ENCODE peak calls at places on chromosome 18, in six cellular contexts. W is GM23248, A is MM.1S, Q is hepatocyte, P is PC-9, Z is HCT116. V is an unnamed sample. For H3K9me2 and H3K4me1, the result is how much of the 10 kb centered on the place peaks cover.

GRCh38 chr18:67132919-67133318 is 383.6 kb downstream of the DSEL start:
- DNase-seq in W (no peak), A (no peak), Q (no peak), P (no peak), Z (no peak), V (no peak)

GRCh38 chr18:23612434-23613090 is 26.3 kb upstream of the NPC1 start:
- DNase-seq in W (no peak), A (no peak), Q (peak), P (peak), Z (no peak), V (no peak)

GRCh38 chr18:3664563-3665178 is 214.7 kb downstream of the TGIF1 start:
- DNase-seq in W (peak), A (no peak), Q (peak), P (no peak), Z (no peak), V (no peak)

GRCh38 chr18:43869451-43870008 is 592.2 kb upstream of the SYT4 start:
- DNase-seq in W (peak), A (no peak), Q (no peak), P (no peak), Z (no peak), V (no peak)

GRCh38 chr18:37341016-37341415 is 224.6 kb downstream of the CELF4 start:
- DNase-seq in W (peak), A (no peak), Q (no peak), P (no peak), Z (no peak), V (no peak)

GRCh38 chr18:59646228-59646945 is 50.8 kb downstream of the CCBE1 start:
- DNase-seq in W (peak), A (no peak), Q (no peak), P (no peak), Z (no peak), V (no peak)

GRCh38 chr18:22031581-22031980 is 137.8 kb upstream of the GATA6 start:
- DNase-seq in W (peak), A (no peak), Q (peak), P (no peak), Z (no peak), V (peak)

GRCh38 chr18:61085751-61086150 is 247.5 kb upstream of the CDH20 start:
- DNase-seq in W (no peak), A (no peak), Q (no peak), P (no peak), Z (no peak), V (no peak)

GRCh38 chr18:45590060-45590537 is 25.2 kb upstream of the SLC14A2 start:
- DNase-seq in W (peak), A (no peak), Q (peak), P (no peak), Z (no peak), V (peak)

GRCh38 chr18:59623456-59624383 is 73.5 kb downstream of the CCBE1 start:
- DNase-seq in W (peak), A (no peak), Q (no peak), P (no peak), Z (no peak), V (peak)

GRCh38 chr18:77668219-77668618 is 418.6 kb downstream of the GALR1 start:
- DNase-seq in W (no peak), A (no peak), Q (no peak), P (no peak), Z (no peak), V (no peak)

GRCh38 chr18:59769105-59769865 is 72.1 kb upstream of the CCBE1 start:
- DNase-seq in W (peak), A (no peak), Q (no peak), P (no peak), Z (no peak), V (no peak)

GRCh38 chr18:29644276-29644675 is 1398.3 kb downstream of the DSC3 start:
- DNase-seq in W (peak), A (no peak), Q (no peak), P (no peak), Z (peak), V (peak)

GRCh38 chr18:42950732-42951131 is 164.8 kb downstream of the RIT2 start:
- DNase-seq in W (no peak), A (peak), Q (no peak), P (no peak), Z (no peak), V (no peak)

GRCh38 chr18:58728719-58729118 is 57.5 kb downstream of the MALT1 start:
- DNase-seq in W (no peak), A (no peak), Q (no peak), P (no peak), Z (no peak), V (no peak)

GRCh38 chr18:34929336-34929780 is 111.9 kb upstream of the MAPRE2 start:
- DNase-seq in W (peak), A (no peak), Q (peak), P (peak), Z (peak), V (peak)

GRCh38 chr18:54223568-54224241 is 764 bp downstream of the MBD2 start:
- DNase-seq in W (peak), A (peak), Q (peak), P (peak), Z (peak), V (peak)

GRCh38 chr18:76461692-76462325 is 33.2 kb downstream of the ZNF516 start:
- DNase-seq in W (no peak), A (no peak), Q (no peak), P (no peak), Z (no peak), V (no peak)

GRCh38 chr18:21439453-21439852 is 161.1 kb downstream of the ESCO1 start:
- DNase-seq in W (peak), A (no peak), Q (peak), P (peak), Z (no peak), V (peak)

GRCh38 chr18:68839701-68840100 is 41.8 kb downstream of the CCDC102B start:
- DNase-seq in W (peak), A (no peak), Q (no peak), P (no peak), Z (no peak), V (no peak)

GRCh38 chr18:66575263-66575662 is 28.6 kb downstream of the CDH19 start:
- DNase-seq in W (no peak), A (no peak), Q (no peak), P (no peak), Z (no peak), V (no peak)

GRCh38 chr18:78777992-78778391 is 201.6 kb upstream of the SALL3 start:
- DNase-seq in W (no peak), A (no peak), Q (no peak), P (no peak), Z (no peak), V (no peak)

GRCh38 chr18:34494359-34494696 is 215.8 kb upstream of the DTNA start:
- DNase-seq in W (no peak), A (no peak), Q (no peak), P (no peak), Z (no peak), V (no peak)

GRCh38 chr18:5294113-5294617 is 1.4 kb downstream of the ZBTB14 start:
- DNase-seq in W (peak), A (no peak), Q (peak), P (no peak), Z (no peak), V (no peak)

GRCh38 chr18:8948471-8949149 is 153.9 kb upstream of the NDUFV2 start:
- DNase-seq in W (peak), A (no peak), Q (peak), P (peak), Z (no peak), V (peak)

GRCh38 chr18:45359275-45360009 is 255.8 kb upstream of the SLC14A2 start:
- DNase-seq in W (no peak), A (no peak), Q (peak), P (peak), Z (no peak), V (no peak)

GRCh38 chr18:13217971-13218375 is 587 bp upstream of the LDLRAD4 start:
- DNase-seq in W (no peak), A (no peak), Q (no peak), P (no peak), Z (no peak), V (no peak)

GRCh38 chr18:13220326-13220991 is 1.9 kb downstream of the LDLRAD4 start:
- DNase-seq in W (no peak), A (no peak), Q (peak), P (no peak), Z (no peak), V (no peak)

GRCh38 chr18:13218376-13219011 is at the start of gene LDLRAD4:
- DNase-seq in W (peak), A (no peak), Q (peak), P (no peak), Z (no peak), V (no peak)

GRCh38 chr18:13219576-13219975 is 1.0 kb downstream of the LDLRAD4 start:
- DNase-seq in W (no peak), A (no peak), Q (no peak), P (no peak), Z (no peak), V (no peak)

GRCh38 chr18:13219012-13219396 is 444 bp downstream of the LDLRAD4 start:
- DNase-seq in W (no peak), A (no peak), Q (no peak), P (no peak), Z (no peak), V (no peak)
- TF ChIP-seq EZH2 in W (peak), A (no peak), Q (no peak), P (no peak), Z (no peak), V (peak)

GRCh38 chr18:10442551-10442971 is 11.9 kb upstream of the APCDD1 start:
- DNase-seq in W (no peak), A (no peak), Q (no peak), P (no peak), Z (no peak), V (no peak)
- H3K9me2 ChIP-seq in W (under half), A (under half), Q (under half), P (under half), Z (under half), V (under half)

DNA sequence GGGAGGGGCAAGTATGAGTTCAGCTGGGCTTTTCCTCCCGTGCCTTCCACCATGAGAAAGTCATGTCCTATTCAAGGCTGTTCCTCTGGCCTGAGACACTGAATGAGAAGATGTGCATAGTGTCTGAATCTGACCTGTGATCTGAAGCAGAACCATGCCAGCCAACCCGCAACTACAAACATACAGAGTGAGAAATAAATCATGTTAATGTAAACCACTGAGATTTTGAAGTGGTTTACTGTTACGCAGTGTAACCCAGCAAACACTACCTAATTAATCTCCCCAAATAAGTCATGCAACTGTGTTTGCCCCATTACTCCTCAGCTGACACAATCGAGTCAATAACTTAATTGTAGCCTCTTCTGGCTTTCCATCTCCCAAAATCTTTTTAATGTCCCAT is 49.2 kb downstream of the METTL4 start:
- DNase-seq in W (no peak), A (no peak), Q (no peak), P (no peak), Z (no peak), V (no peak)
- H3K4me1 ChIP-seq in W (under half), A (under half), Q (under half), P (under half), Z (under half), V (under half)

GRCh38 chr18:48135436-48135966 is 205.0 kb upstream of the SMAD2 start:
- DNase-seq in W (no peak), A (no peak), Q (no peak), P (no peak), Z (no peak), V (no peak)

GRCh38 chr18:48136544-48137353 is 206.3 kb upstream of the SMAD2 start:
- DNase-seq in W (peak), A (no peak), Q (peak), P (no peak), Z (no peak), V (no peak)

GRCh38 chr18:48134609-48135008 is 204.2 kb upstream of the SMAD2 start:
- DNase-seq in W (no peak), A (no peak), Q (no peak), P (no peak), Z (no peak), V (no peak)

GRCh38 chr18:48137354-48138208 is 207.1 kb upstream of the SMAD2 start:
- DNase-seq in W (no peak), A (no peak), Q (no peak), P (no peak), Z (no peak), V (peak)

GRCh38 chr18:48136051-48136543 is 205.6 kb upstream of the SMAD2 start:
- DNase-seq in W (no peak), A (no peak), Q (no peak), P (no peak), Z (no peak), V (no peak)
- TF ChIP-seq EZH2 in W (peak), A (no peak), Q (peak), P (no peak), Z (no peak), V (no peak)

GRCh38 chr18:62715439-62715792 is at the start of gene PHLPP1:
- DNase-seq in W (no peak), A (no peak), Q (no peak), P (no peak), Z (no peak), V (no peak)
- H3K9me2 ChIP-seq in W (under half), A (under half), Q (under half), P (under half), Z (under half), V (under half)

GRCh38 chr18:13381331-13381730 is 162.8 kb downstream of the LDLRAD4 start:
- DNase-seq in W (no peak), A (no peak), Q (no peak), P (no peak), Z (no peak), V (no peak)
- H3K4me1 ChIP-seq in W (under half), A (under half), Q (under half), P (under half), Z (under half), V (under half)

GRCh38 chr18:75455249-75456183 is 28.0 kb upstream of the SMIM21 start:
- DNase-seq in W (peak), A (no peak), Q (peak), P (no peak), Z (no peak), V (no peak)
- TF ChIP-seq EZH2 in W (peak), A (no peak), Q (peak), P (no peak), Z (no peak), V (no peak)

GRCh38 chr18:73986711-73987110 is 160.9 kb downstream of the FBXO15 start:
- DNase-seq in W (peak), A (no peak), Q (no peak), P (no peak), Z (no peak), V (peak)
- H3K9me2 ChIP-seq in W (under half), A (under half), Q (under half), P (under half), Z (under half), V (under half)

GRCh38 chr18:48672671-48673340 is 134.0 kb downstream of the CTIF start:
- DNase-seq in W (no peak), A (no peak), Q (no peak), P (no peak), Z (no peak), V (no peak)
- H3K4me1 ChIP-seq in W (under half), A (under half), Q (under half), P (under half), Z (under half), V (under half)

GRCh38 chr18:32770651-32771168 is 2.1 kb downstream of the KLHL14 start:
- DNase-seq in W (no peak), A (no peak), Q (peak), P (no peak), Z (no peak), V (no peak)
- TF ChIP-seq EZH2 in W (no peak), A (no peak), Q (peak), P (no peak), Z (no peak), V (no peak)